ENCODE peak calls at places on chromosomes 7 and 10, in ten cellular contexts. K, A, Z, R, G, W, L, J, C and H are unnamed samples.

GRCh38 chr10:111725035-111725434 is 458.5 kb downstream of the GPAM start:
- DNase-seq in K (no peak), A (no peak), Z (no peak), R (no peak), G (no peak), W (no peak), L (peak), J (no peak), C (no peak), H (no peak)

GRCh38 chr10:35136263-35136815 is 9.7 kb downstream of the CREM start:
- DNase-seq in K (no peak), A (no peak), Z (no peak), R (no peak), G (no peak), W (no peak), L (no peak), J (no peak), C (no peak), H (no peak)

GRCh38 chr7:77674878-77675277 is 21.4 kb upstream of the RSBN1L start:
- DNase-seq in K (no peak), A (no peak), Z (no peak), R (no peak), G (no peak), W (no peak), L (no peak), J (no peak), C (no peak), H (no peak)

GRCh38 chr10:86650151-86650550 is 4.2 kb upstream of the OPN4 start:
- DNase-seq in K (no peak), A (no peak), Z (no peak), R (no peak), G (no peak), W (no peak), L (no peak), J (no peak), C (no peak), H (no peak)

GRCh38 chr7:134660961-134661376 is 14.3 kb downstream of the BPGM start:
- DNase-seq in K (no peak), A (peak), Z (no peak), R (no peak), G (no peak), W (no peak), L (no peak), J (no peak), C (no peak), H (no peak)

GRCh38 chr7:36287371-36288241 is 102.1 kb upstream of the ANLN start:
- DNase-seq in K (no peak), A (no peak), Z (no peak), R (no peak), G (no peak), W (no peak), L (no peak), J (peak), C (no peak), H (peak)

GRCh38 chr10:100186253-100186780 is 488 bp upstream of the ERLIN1 start:
- DNase-seq in K (peak), A (peak), Z (peak), R (peak), G (peak), W (no peak), L (peak), J (no peak), C (peak), H (no peak)

GRCh38 chr10:67629461-67629971 is 66.5 kb downstream of the CTNNA3 start:
- DNase-seq in K (no peak), A (no peak), Z (no peak), R (no peak), G (no peak), W (no peak), L (peak), J (no peak), C (no peak), H (no peak)

GRCh38 chr7:158329014-158329610 is 258.5 kb downstream of the PTPRN2 start:
- DNase-seq in K (no peak), A (no peak), Z (no peak), R (no peak), G (no peak), W (no peak), L (no peak), J (no peak), C (peak), H (no peak)

GRCh38 chr7:100719523-100720319 is 547 bp upstream of the EPO start:
- DNase-seq in K (no peak), A (no peak), Z (no peak), R (no peak), G (no peak), W (no peak), L (no peak), J (no peak), C (no peak), H (no peak)

GRCh38 chr10:46552526-46553237 is 3.8 kb downstream of the GPRIN2 start:
- DNase-seq in K (no peak), A (no peak), Z (no peak), R (peak), G (no peak), W (no peak), L (no peak), J (peak), C (no peak), H (no peak)

GRCh38 chr7:29988391-29989256 is 977 bp downstream of the SCRN1 start:
- DNase-seq in K (no peak), A (peak), Z (peak), R (peak), G (peak), W (no peak), L (peak), J (no peak), C (no peak), H (no peak)

GRCh38 chr7:92854501-92855238 is 18.3 kb upstream of the CDK6 start:
- DNase-seq in K (no peak), A (no peak), Z (no peak), R (no peak), G (no peak), W (no peak), L (no peak), J (no peak), C (no peak), H (peak)

GRCh38 chr10:58981846-58982245 is 194.6 kb upstream of the PHYHIPL start:
- DNase-seq in K (no peak), A (no peak), Z (no peak), R (no peak), G (no peak), W (no peak), L (no peak), J (no peak), C (no peak), H (no peak)

GRCh38 chr10:9858816-9859215 is 1158.9 kb upstream of the CELF2 start:
- DNase-seq in K (no peak), A (peak), Z (no peak), R (no peak), G (no peak), W (no peak), L (no peak), J (no peak), C (no peak), H (no peak)

GRCh38 chr7:5636914-5637313 is 144.5 kb downstream of the RNF216 start:
- DNase-seq in K (no peak), A (peak), Z (peak), R (peak), G (peak), W (no peak), L (peak), J (no peak), C (no peak), H (no peak)

GRCh38 chr10:5935628-5936027 is 41.7 kb downstream of the IL15RA start:
- DNase-seq in K (no peak), A (no peak), Z (no peak), R (no peak), G (no peak), W (no peak), L (no peak), J (no peak), C (no peak), H (no peak)

GRCh38 chr10:11016959-11017574 is 605 bp upstream of the CELF2 start:
- DNase-seq in K (no peak), A (peak), Z (no peak), R (no peak), G (no peak), W (no peak), L (no peak), J (no peak), C (no peak), H (no peak)

GRCh38 chr10:132626019-132626760 is 88.6 kb downstream of the INPP5A start:
- DNase-seq in K (no peak), A (no peak), Z (peak), R (peak), G (no peak), W (no peak), L (no peak), J (peak), C (no peak), H (no peak)

GRCh38 chr7:38411404-38411803 is 138.0 kb upstream of the TARP start:
- DNase-seq in K (no peak), A (no peak), Z (no peak), R (no peak), G (no peak), W (no peak), L (peak), J (no peak), C (no peak), H (peak)

GRCh38 chr10:74977913-74978847 is 133.3 kb upstream of the SAMD8 start:
- DNase-seq in K (no peak), A (no peak), Z (no peak), R (no peak), G (no peak), W (peak), L (no peak), J (peak), C (no peak), H (peak)

GRCh38 chr7:96989241-96989858 is 16.0 kb upstream of the DLX6 start:
- DNase-seq in K (no peak), A (no peak), Z (no peak), R (no peak), G (no peak), W (no peak), L (no peak), J (no peak), C (no peak), H (no peak)

GRCh38 chr10:58480321-58480720 is 32.4 kb upstream of the BICC1 start:
- DNase-seq in K (no peak), A (no peak), Z (no peak), R (no peak), G (no peak), W (no peak), L (no peak), J (no peak), C (no peak), H (no peak)

GRCh38 chr7:47609803-47610452 is 28.0 kb upstream of the TNS3 start:
- DNase-seq in K (no peak), A (peak), Z (peak), R (peak), G (no peak), W (no peak), L (no peak), J (no peak), C (no peak), H (no peak)

GRCh38 chr7:148242271-148242801 is 348.2 kb upstream of the C7orf33 start:
- DNase-seq in K (peak), A (peak), Z (no peak), R (no peak), G (no peak), W (no peak), L (peak), J (no peak), C (peak), H (peak)

GRCh38 chr7:150648358-150649083 is 16.3 kb upstream of the GIMAP6 start:
- DNase-seq in K (no peak), A (no peak), Z (no peak), R (no peak), G (no peak), W (no peak), L (no peak), J (no peak), C (no peak), H (no peak)

GRCh38 chr10:121444515-121444914 is 153.7 kb downstream of the FGFR2 start:
- DNase-seq in K (no peak), A (no peak), Z (no peak), R (no peak), G (no peak), W (no peak), L (no peak), J (no peak), C (no peak), H (no peak)

GRCh38 chr10:78041170-78042057 is 7.8 kb downstream of the RPS24 start:
- DNase-seq in K (no peak), A (no peak), Z (no peak), R (no peak), G (no peak), W (no peak), L (no peak), J (no peak), C (no peak), H (no peak)

GRCh38 chr10:110304780-110305421 is at the start of gene SMNDC1:
- DNase-seq in K (peak), A (peak), Z (peak), R (peak), G (peak), W (peak), L (peak), J (peak), C (peak), H (peak)

GRCh38 chr7:100426516-100426915 is 2.0 kb downstream of the ZCWPW1 start:
- DNase-seq in K (no peak), A (no peak), Z (no peak), R (no peak), G (no peak), W (no peak), L (no peak), J (no peak), C (no peak), H (no peak)

GRCh38 chr7:151014950-151015349 is 9.3 kb downstream of the ATG9B start:
- DNase-seq in K (no peak), A (no peak), Z (no peak), R (no peak), G (no peak), W (no peak), L (no peak), J (no peak), C (no peak), H (peak)

GRCh38 chr7:55130079-55130476 is 111.3 kb downstream of the EGFR start:
- DNase-seq in K (peak), A (no peak), Z (no peak), R (no peak), G (no peak), W (no peak), L (no peak), J (no peak), C (no peak), H (no peak)

GRCh38 chr7:92595281-92595680 is 5.1 kb upstream of the FAM133B start:
- DNase-seq in K (no peak), A (peak), Z (no peak), R (no peak), G (no peak), W (no peak), L (no peak), J (no peak), C (no peak), H (no peak)

GRCh38 chr10:49230004-49230403 is 41.8 kb upstream of the TMEM273 start:
- DNase-seq in K (no peak), A (no peak), Z (no peak), R (no peak), G (no peak), W (no peak), L (no peak), J (no peak), C (peak), H (no peak)

GRCh38 chr10:103690281-103690680 is 165.1 kb downstream of the SH3PXD2A start:
- DNase-seq in K (no peak), A (no peak), Z (no peak), R (no peak), G (no peak), W (no peak), L (no peak), J (no peak), C (no peak), H (no peak)

GRCh38 chr7:22452142-22452763 is 47.7 kb downstream of the STEAP1B start:
- DNase-seq in K (no peak), A (peak), Z (peak), R (peak), G (peak), W (no peak), L (peak), J (no peak), C (no peak), H (no peak)

GRCh38 chr7:101816499-101817030 is 861 bp upstream of the CUX1 start:
- DNase-seq in K (no peak), A (peak), Z (peak), R (peak), G (peak), W (peak), L (peak), J (no peak), C (no peak), H (no peak)

GRCh38 chr10:123607386-123607785 is 58.8 kb upstream of the GPR26 start:
- DNase-seq in K (no peak), A (no peak), Z (no peak), R (no peak), G (no peak), W (no peak), L (peak), J (no peak), C (no peak), H (no peak)

GRCh38 chr7:42192851-42193456 is 44.1 kb downstream of the GLI3 start:
- DNase-seq in K (no peak), A (no peak), Z (no peak), R (no peak), G (no peak), W (no peak), L (peak), J (no peak), C (no peak), H (no peak)